ENCODE peak calls at places on chromosomes 1 and 21, in eight cellular contexts. E is endothelial cell, A is endothelial cell of umbilical vein, Q is NB4, I is neural progenitor cell, Y is astrocyte, S is MCF 10A, N is Peyer's patch. K is an unnamed sample.

GRCh38 chr1:14571810-14572767 is 26.4 kb upstream of the KAZN start:
- DNase-seq in E (peak; percentile 56), A (no peak), Q (peak; percentile 23), I (peak; percentile 74), Y (no peak), S (peak; percentile 13), N (no peak), K (no peak)

GRCh38 chr1:34286547-34286946 is 109.8 kb downstream of the C1orf94 start:
- DNase-seq in E (no peak), A (no peak), Q (no peak), I (peak; percentile 53), Y (no peak), S (no peak), N (no peak), K (no peak)

GRCh38 chr1:195188821-195189220 is 1419.4 kb downstream of the KCNT2 start:
- DNase-seq in E (no peak), A (no peak), Q (no peak), I (no peak), Y (peak; percentile 30), S (peak; percentile 22), N (no peak), K (no peak)

GRCh38 chr21:15514073-15514946 is 215.5 kb upstream of the USP25 start:
- DNase-seq in E (no peak), A (no peak), Q (no peak), I (no peak), Y (no peak), S (no peak), N (no peak), K (no peak)

GRCh38 chr1:85940621-85941306 is 215.8 kb downstream of the COL24A1 start:
- DNase-seq in E (no peak), A (no peak), Q (no peak), I (no peak), Y (peak; percentile 2), S (no peak), N (no peak), K (no peak)

GRCh38 chr1:19209439-19209989 is 552 bp downstream of the UBR4 start:
- DNase-seq in E (no peak), A (peak; percentile 48), Q (peak; percentile 74), I (peak; percentile 67), Y (peak; percentile 36), S (peak; percentile 41), N (no peak), K (no peak)

GRCh38 chr1:15283500-15283899 is 36.5 kb downstream of the FHAD1 start:
- DNase-seq in E (no peak), A (no peak), Q (no peak), I (no peak), Y (peak; percentile 36), S (peak; percentile 87), N (no peak), K (no peak)

GRCh38 chr1:110515896-110516295 is 3.1 kb downstream of the KCNA10 start:
- DNase-seq in E (no peak), A (no peak), Q (no peak), I (no peak), Y (no peak), S (peak; percentile 53), N (no peak), K (no peak)

GRCh38 chr1:31216016-31216415 is 23.7 kb downstream of the NKAIN1 start:
- DNase-seq in E (peak; percentile 56), A (peak; percentile 79), Q (no peak), I (peak; percentile 54), Y (peak; percentile 13), S (no peak), N (peak; percentile 82), K (no peak)

GRCh38 chr21:25176637-25177412 is 430.5 kb downstream of the MRPL39 start:
- DNase-seq in E (no peak), A (no peak), Q (no peak), I (no peak), Y (peak; percentile 73), S (no peak), N (no peak), K (no peak)

GRCh38 chr1:71882241-71883036 is 399.9 kb downstream of the NEGR1 start:
- DNase-seq in E (no peak), A (peak; percentile 27), Q (peak; percentile 81), I (no peak), Y (no peak), S (no peak), N (no peak), K (no peak)

GRCh38 chr1:13498553-13498952 is 15.2 kb downstream of the LRRC38 start:
- DNase-seq in E (peak; percentile 17), A (no peak), Q (no peak), I (peak; percentile 42), Y (no peak), S (no peak), N (no peak), K (no peak)

GRCh38 chr1:168438626-168439025 is 105.2 kb downstream of the XCL2 start:
- DNase-seq in E (no peak), A (no peak), Q (no peak), I (no peak), Y (no peak), S (no peak), N (no peak), K (no peak)

GRCh38 chr1:9842073-9842711 is 18.4 kb upstream of the CLSTN1 start:
- DNase-seq in E (no peak), A (no peak), Q (no peak), I (no peak), Y (no peak), S (no peak), N (peak; percentile 28), K (no peak)

DNA sequence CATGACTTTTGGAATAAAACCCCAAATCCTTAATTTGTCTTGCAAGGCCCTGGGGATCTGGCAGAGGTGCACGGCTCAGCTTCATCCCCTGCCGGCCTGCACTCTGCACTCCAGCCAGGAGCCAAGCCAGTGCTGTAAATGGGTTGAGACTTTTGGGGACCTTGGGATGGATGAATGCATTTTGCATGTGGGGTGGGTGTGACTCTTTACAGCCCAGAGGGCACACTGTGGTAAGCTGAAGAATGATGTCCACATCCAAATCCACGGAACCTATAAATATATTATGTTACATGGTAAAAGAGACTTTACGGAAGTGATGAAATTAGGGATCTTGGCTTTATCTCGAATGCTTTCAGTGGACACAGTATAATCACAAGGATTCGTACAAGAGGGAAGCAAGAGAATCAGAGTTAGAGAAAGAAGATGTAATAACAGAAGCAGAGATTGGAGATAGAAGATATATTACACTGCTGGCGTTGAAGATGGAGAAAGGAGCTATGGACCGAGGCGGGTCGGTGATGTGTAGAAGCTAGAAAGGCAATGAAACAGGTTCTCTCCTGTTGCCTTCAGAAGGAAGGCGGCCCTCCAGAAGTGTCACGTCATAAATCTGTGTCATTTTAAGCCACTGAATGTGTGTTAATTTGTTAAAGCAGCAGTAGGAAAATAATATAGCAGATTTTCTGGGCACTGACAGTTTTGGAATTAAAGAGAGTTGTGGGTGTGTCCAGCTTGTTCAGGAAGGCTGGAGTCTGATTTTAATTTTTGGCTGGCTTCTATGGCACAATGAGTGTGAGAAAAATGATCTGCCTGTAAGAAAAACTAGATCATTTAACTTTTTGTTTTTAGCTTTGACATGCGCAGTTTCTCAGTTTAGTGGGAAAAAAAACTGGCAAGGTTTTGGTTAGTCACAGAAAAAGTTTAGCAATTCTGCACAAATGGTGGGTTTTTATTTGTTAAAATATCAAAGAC is 177.6 kb downstream of the EDEM3 start:
- DNase-seq in E (no peak), A (no peak), Q (no peak), I (no peak), Y (no peak), S (no peak), N (no peak), K (no peak)
- TF ChIP-seq CTCF in E (no peak), A (no peak), Q (no peak), I (no peak), Y (no peak), S (no peak), N (no peak), K (no peak)

DNA sequence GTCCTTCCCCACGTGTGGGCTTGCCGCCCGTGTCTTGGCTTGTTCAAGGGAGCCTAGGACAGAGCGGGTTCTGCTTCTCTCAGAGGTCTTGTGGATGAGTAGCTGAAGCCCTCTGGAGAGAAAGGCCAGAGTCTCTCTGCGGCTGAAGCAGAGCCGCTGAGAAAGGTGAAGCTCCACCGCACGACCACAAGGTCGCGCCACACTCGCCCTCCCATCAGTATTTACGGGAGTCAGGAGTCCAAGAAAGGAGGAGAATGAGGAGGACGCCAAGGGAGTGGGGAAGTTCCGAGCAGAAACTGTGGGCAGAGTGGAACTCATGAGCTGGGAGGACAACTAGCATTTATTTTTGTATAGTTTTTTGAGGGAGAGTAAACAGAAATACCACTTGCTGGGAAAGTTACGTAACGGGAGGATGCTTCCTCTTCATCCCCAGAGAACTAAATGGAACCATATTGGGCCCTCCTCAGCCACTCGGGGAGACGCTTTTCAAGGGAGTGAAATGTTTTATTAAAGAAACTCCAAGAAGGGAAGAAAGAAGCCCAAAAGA is 51.6 kb upstream of the HAO2 start:
- DNase-seq in E (peak; percentile 15), A (no peak), Q (peak; percentile 11), I (peak; percentile 36), Y (no peak), S (no peak), N (no peak), K (no peak)
- TF ChIP-seq CTCF in E (peak; percentile 34), A (no peak), Q (peak; percentile 22), I (peak; percentile 47), Y (no peak), S (no peak), N (no peak), K (no peak)

GRCh38 chr1:203199002-203199401 is 12.5 kb upstream of the CHI3L1 start:
- DNase-seq in E (no peak), A (no peak), Q (no peak), I (no peak), Y (no peak), S (no peak), N (no peak), K (no peak)

GRCh38 chr1:203200059-203200553 is 13.6 kb upstream of the CHI3L1 start:
- DNase-seq in E (no peak), A (no peak), Q (peak; percentile 93), I (no peak), Y (peak; percentile 79), S (peak; percentile 99), N (no peak), K (no peak)

GRCh38 chr1:203197625-203198024 is 11.1 kb upstream of the CHI3L1 start:
- DNase-seq in E (no peak), A (no peak), Q (peak; percentile 86), I (no peak), Y (peak; percentile 92), S (peak; percentile 64), N (no peak), K (peak; percentile 42)

GRCh38 chr1:203199481-203200058 is 13.1 kb upstream of the CHI3L1 start:
- DNase-seq in E (no peak), A (no peak), Q (peak; percentile 80), I (no peak), Y (no peak), S (no peak), N (no peak), K (no peak)

GRCh38 chr1:203196371-203196770 is 9.9 kb upstream of the CHI3L1 start:
- DNase-seq in E (no peak), A (no peak), Q (no peak), I (no peak), Y (peak; percentile 30), S (no peak), N (no peak), K (no peak)
- TF ChIP-seq CTCF in E (no peak), A (no peak), Q (no peak), I (peak; percentile 30), Y (no peak), S (no peak), N (no peak), K (no peak)

DNA sequence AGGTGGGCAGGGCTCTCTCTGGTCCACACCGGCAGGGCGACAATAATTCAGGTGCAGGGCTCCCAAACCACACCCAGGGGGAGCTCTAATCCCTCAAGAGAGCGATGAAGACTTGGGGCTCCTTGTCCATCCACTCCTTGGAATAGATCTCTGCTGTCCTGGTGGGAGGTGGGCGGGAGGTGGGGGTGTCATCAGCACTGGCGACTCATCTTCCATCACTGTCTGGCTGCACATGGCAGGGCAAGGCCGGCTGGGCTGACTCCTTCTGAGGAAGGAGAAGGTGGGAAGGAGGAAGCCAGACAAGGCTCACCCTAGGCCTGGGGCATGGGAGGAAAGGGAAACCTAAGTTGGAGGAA is 29.3 kb downstream of the TNNT2 start:
- DNase-seq in E (peak; percentile 74), A (peak; percentile 17), Q (peak; percentile 53), I (peak; percentile 83), Y (peak; percentile 16), S (peak; percentile 92), N (peak; percentile 60), K (no peak)
- TF ChIP-seq CTCF in E (peak; percentile 21), A (peak; percentile 65), Q (peak; percentile 71), I (peak; percentile 78), Y (peak; percentile 63), S (peak; percentile 92), N (peak; percentile 36), K (peak; percentile 79)

K was measured in epithelial cell of proximal tubule.